ENCODE peak calls at places on chromosomes 7 and 10, in five cellular contexts. P is posterior vena cava, O is anterior cingulate cortex, E is nephron progenitor cell, Y is NCI-H510A treated with DMSO at 0.1 percent for 48 hours. C is an unnamed sample.

GRCh38 chr7:100793806-100794660 is 33.3 kb downstream of the EPHB4 start:
- DNase-seq in P (no peak), O (no peak), E (no peak), Y (no peak), C (no peak)

GRCh38 chr7:106545275-106545674 is 115.7 kb downstream of the CCDC71L start:
- DNase-seq in P (no peak), O (no peak), E (no peak), Y (no peak), C (no peak)

GRCh38 chr7:76220185-76221057 is 18.7 kb downstream of the SRRM3 start:
- DNase-seq in P (no peak), O (peak; percentile 47), E (peak; percentile 59), Y (no peak), C (peak; percentile 24)

GRCh38 chr7:96084880-96085551 is 236.9 kb downstream of the SLC25A13 start:
- DNase-seq in P (no peak), O (no peak), E (no peak), Y (no peak), C (no peak)

GRCh38 chr7:94436018-94436604 is 41.4 kb downstream of the COL1A2 start:
- DNase-seq in P (no peak), O (no peak), E (peak; percentile 65), Y (peak; percentile 53), C (peak; percentile 56)

GRCh38 chr10:130751851-130752250 is 559.7 kb downstream of the TCERG1L start:
- DNase-seq in P (peak; percentile 30), O (no peak), E (no peak), Y (no peak), C (no peak)

GRCh38 chr10:121653608-121654007 is 55.4 kb upstream of the FGFR2 start:
- DNase-seq in P (peak; percentile 49), O (no peak), E (no peak), Y (no peak), C (no peak)

GRCh38 chr7:133839129-133839528 is 288.0 kb upstream of the LRGUK start:
- DNase-seq in P (no peak), O (no peak), E (no peak), Y (no peak), C (no peak)

GRCh38 chr10:114905450-114905849 is 32.5 kb upstream of the TRUB1 start:
- DNase-seq in P (no peak), O (peak; percentile 16), E (no peak), Y (no peak), C (no peak)

GRCh38 chr10:101235766-101236165 is 6.5 kb upstream of the LBX1 start:
- DNase-seq in P (no peak), O (no peak), E (no peak), Y (no peak), C (no peak)

GRCh38 chr10:126478600-126478999 is 90.3 kb upstream of the ADAM12 start:
- DNase-seq in P (no peak), O (no peak), E (no peak), Y (no peak), C (no peak)

GRCh38 chr10:93600446-93600860 is 582 bp downstream of the RBP4 start:
- DNase-seq in P (no peak), O (no peak), E (no peak), Y (no peak), C (no peak)

GRCh38 chr7:8822595-8822994 is 389.2 kb downstream of the NXPH1 start:
- DNase-seq in P (no peak), O (no peak), E (no peak), Y (no peak), C (no peak)

GRCh38 chr7:141295367-141295895 is 221.6 kb downstream of the TMEM178B start:
- DNase-seq in P (no peak), O (no peak), E (no peak), Y (no peak), C (no peak)

GRCh38 chr10:130412317-130412716 is 276.1 kb downstream of the GLRX3 start:
- DNase-seq in P (no peak), O (no peak), E (no peak), Y (no peak), C (no peak)

GRCh38 chr7:28466885-28467284 is 54.6 kb downstream of the CREB5 start:
- DNase-seq in P (no peak), O (no peak), E (no peak), Y (no peak), C (no peak)

GRCh38 chr7:30430777-30431176 is 47.8 kb downstream of the NOD1 start:
- DNase-seq in P (no peak), O (no peak), E (no peak), Y (peak; percentile 29), C (no peak)

C was measured in neuronal stem cell.